ENCODE peak calls at places on chromosomes 3 and 15, in six cellular contexts. I is left ventricle myocardium inferior, F is neural progenitor cell, E is heart left ventricle, K is BJ, Y is tibial artery. N is an unnamed sample.

GRCh38 chr3:179943097-179943880 is 93.4 kb downstream of the PEX5L start:
- DNase-seq in I (no peak), F (peak; percentile 23), E (no peak), K (no peak), Y (no peak), N (no peak)

GRCh38 chr3:13452490-13453335 is 27.4 kb upstream of the HDAC11 start:
- DNase-seq in I (no peak), F (peak; percentile 67), E (no peak), K (no peak), Y (no peak), N (peak; percentile 64)

GRCh38 chr3:103195201-103195600 is 760.4 kb downstream of the ZPLD1 start:
- DNase-seq in I (no peak), F (no peak), E (no peak), K (no peak), Y (no peak), N (no peak)

GRCh38 chr15:87349181-87349580 is 907.4 kb downstream of the NTRK3 start:
- DNase-seq in I (no peak), F (no peak), E (no peak), K (no peak), Y (no peak), N (no peak)

GRCh38 chr3:173403376-173403775 is 5.8 kb downstream of the NLGN1 start:
- DNase-seq in I (no peak), F (no peak), E (no peak), K (no peak), Y (no peak), N (no peak)

GRCh38 chr15:67746450-67746849 is 78.9 kb upstream of the SKOR1 start:
- DNase-seq in I (no peak), F (no peak), E (no peak), K (no peak), Y (no peak), N (no peak)

GRCh38 chr15:59191855-59192237 is 14.8 kb upstream of the LDHAL6B start:
- DNase-seq in I (no peak), F (no peak), E (no peak), K (peak; percentile 89), Y (no peak), N (no peak)

GRCh38 chr3:158713094-158713499 is 19.2 kb downstream of the RARRES1 start:
- DNase-seq in I (peak; percentile 37), F (peak; percentile 29), E (no peak), K (no peak), Y (peak; percentile 78), N (no peak)

GRCh38 chr15:55277116-55277564 is 12.5 kb downstream of the RAB27A start:
- DNase-seq in I (no peak), F (no peak), E (no peak), K (no peak), Y (no peak), N (peak; percentile 93)

GRCh38 chr3:108014943-108015342 is 75.9 kb downstream of the CD47 start:
- DNase-seq in I (no peak), F (no peak), E (no peak), K (no peak), Y (no peak), N (no peak)

GRCh38 chr3:196694941-196695848 is 16.9 kb downstream of the CEP19 start:
- DNase-seq in I (no peak), F (no peak), E (no peak), K (no peak), Y (no peak), N (no peak)

GRCh38 chr3:142976621-142977398 is 13.3 kb upstream of the PAQR9 start:
- DNase-seq in I (peak; percentile 90), F (no peak), E (peak; percentile 87), K (peak; percentile 67), Y (peak; percentile 84), N (no peak)

GRCh38 chr3:191269289-191270085 is 59.7 kb upstream of the CCDC50 start:
- DNase-seq in I (no peak), F (no peak), E (no peak), K (no peak), Y (no peak), N (peak; percentile 44)

GRCh38 chr3:154852515-154852914 is 227.6 kb upstream of the MME start:
- DNase-seq in I (no peak), F (no peak), E (no peak), K (no peak), Y (no peak), N (no peak)

GRCh38 chr15:92643849-92644815 is 11.4 kb downstream of the FAM174B start:
- DNase-seq in I (no peak), F (peak; percentile 29), E (no peak), K (no peak), Y (no peak), N (peak; percentile 85)

GRCh38 chr3:23667536-23668429 is 138.0 kb upstream of the UBE2E1 start:
- DNase-seq in I (no peak), F (no peak), E (no peak), K (no peak), Y (no peak), N (peak; percentile 33)

GRCh38 chr3:132637590-132637989 is 22.0 kb downstream of the ACAD11 start:
- DNase-seq in I (no peak), F (no peak), E (no peak), K (no peak), Y (no peak), N (no peak)

GRCh38 chr3:99659032-99659431 is 20.6 kb downstream of the COL8A1 start:
- DNase-seq in I (no peak), F (no peak), E (no peak), K (peak; percentile 93), Y (peak; percentile 90), N (no peak)

GRCh38 chr3:126893651-126894050 is 89.3 kb upstream of the PLXNA1 start:
- DNase-seq in I (no peak), F (no peak), E (no peak), K (no peak), Y (peak; percentile 34), N (no peak)

GRCh38 chr3:53346514-53346913 is 829 bp downstream of the DCP1A start:
- DNase-seq in I (no peak), F (peak; percentile 50), E (no peak), K (no peak), Y (no peak), N (peak; percentile 9)

GRCh38 chr3:110933786-110934415 is 137.7 kb upstream of the NECTIN3 start:
- DNase-seq in I (no peak), F (no peak), E (no peak), K (peak; percentile 41), Y (no peak), N (no peak)

GRCh38 chr3:135992072-135992471 is 26.5 kb downstream of the PPP2R3A start:
- DNase-seq in I (no peak), F (no peak), E (no peak), K (peak; percentile 76), Y (no peak), N (no peak)

GRCh38 chr3:57982561-57983243 is 25.5 kb upstream of the FLNB start:
- DNase-seq in I (no peak), F (no peak), E (no peak), K (no peak), Y (no peak), N (no peak)
- H3K4me3 ChIP-seq in I (no peak overlapping the region), F (no peak overlapping the region), E (no peak overlapping the region), K (no peak overlapping the region), Y (no peak overlapping the region), N (no peak overlapping the region)

DNA sequence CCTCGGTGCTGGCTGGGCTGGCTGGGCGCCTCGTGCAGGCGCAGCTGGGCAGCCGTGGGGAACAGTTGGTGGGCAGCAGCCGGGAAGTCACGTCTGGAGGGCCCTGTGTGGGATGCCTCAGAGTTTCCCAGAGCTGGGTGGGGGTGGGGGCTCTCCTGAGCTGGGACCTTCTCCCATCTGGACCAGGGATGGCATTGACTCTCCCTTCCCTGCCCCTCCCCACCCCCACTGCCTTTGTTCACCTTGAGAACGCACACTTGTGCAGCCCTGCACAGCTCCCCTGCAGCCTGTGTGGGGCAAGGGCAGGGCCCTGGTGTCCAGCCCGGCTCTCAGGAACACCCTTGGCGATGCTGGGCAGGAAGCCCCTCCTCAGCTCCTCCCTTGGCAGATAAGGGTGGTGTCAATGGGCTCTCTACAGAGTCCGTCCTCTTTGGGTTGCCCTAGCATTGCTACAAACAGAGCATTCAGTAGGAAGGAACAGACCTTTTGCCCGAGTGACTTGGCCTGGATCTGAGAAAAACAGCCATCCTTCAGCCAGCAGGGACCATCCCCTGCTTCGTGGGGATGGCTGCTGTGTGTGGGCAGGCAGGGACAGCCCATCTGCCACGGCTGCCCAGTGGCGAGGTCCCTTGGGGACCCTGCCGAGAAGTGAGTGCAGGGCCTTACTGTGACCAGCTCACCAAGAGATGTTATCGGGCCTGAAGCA is 25.5 kb upstream of the KLF13 start:
- DNase-seq in I (no peak), F (no peak), E (no peak), K (no peak), Y (peak; percentile 50), N (no peak)
- TF ChIP-seq CTCF in I (no peak), F (no peak), E (no peak), K (no peak), Y (no peak), N (no peak)

GRCh38 chr3:89682556-89682955 is 575.1 kb downstream of the EPHA3 start:
- DNase-seq in I (no peak), F (no peak), E (no peak), K (no peak), Y (no peak), N (no peak)

DNA sequence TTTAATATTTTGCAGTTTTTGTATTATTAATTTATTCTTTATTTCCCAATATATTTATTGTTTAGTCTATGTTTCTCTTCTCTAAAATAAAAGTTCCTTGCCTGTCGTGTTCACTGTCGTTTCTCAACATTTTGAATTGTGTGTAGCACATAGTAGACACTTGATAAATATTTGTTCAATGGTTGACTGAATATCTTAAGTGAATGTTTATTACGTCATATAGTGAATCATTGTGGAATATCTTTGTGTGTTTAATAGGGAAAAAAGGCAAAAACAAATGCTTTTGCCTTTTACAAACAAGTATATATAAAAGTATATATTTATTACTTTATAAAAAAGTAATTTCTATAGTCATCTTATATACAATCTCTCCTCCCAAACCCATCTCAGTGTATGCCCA is 572.3 kb downstream of the EPHA3 start:
- DNase-seq in I (no peak), F (no peak), E (no peak), K (no peak), Y (no peak), N (no peak)
- H3K4me3 ChIP-seq in I (no peak overlapping the region), F (no peak overlapping the region), E (no peak overlapping the region), K (no peak overlapping the region), Y (no peak overlapping the region), N (no peak overlapping the region)

GRCh38 chr3:31531992-31532586 is 636 bp upstream of the STT3B start:
- DNase-seq in I (peak; percentile 99), F (peak; percentile 100), E (peak; percentile 100), K (peak; percentile 87), Y (peak; percentile 99), N (peak; percentile 100)

GRCh38 chr3:31531465-31531991 is 1.2 kb upstream of the STT3B start:
- DNase-seq in I (no peak), F (no peak), E (no peak), K (no peak), Y (no peak), N (peak; percentile 32)

GRCh38 chr3:31532587-31533168 is at the start of gene STT3B:
- DNase-seq in I (peak; percentile 86), F (no peak), E (peak; percentile 93), K (no peak), Y (peak; percentile 90), N (peak; percentile 93)

GRCh38 chr3:31534036-31534435 is 1.3 kb downstream of the STT3B start:
- DNase-seq in I (no peak), F (no peak), E (no peak), K (no peak), Y (no peak), N (peak; percentile 47)

GRCh38 chr3:31533169-31533870 is 595 bp downstream of the STT3B start:
- DNase-seq in I (peak; percentile 52), F (peak; percentile 71), E (peak; percentile 77), K (no peak), Y (peak; percentile 82), N (peak; percentile 67)
- TF ChIP-seq CTCF in I (no peak), F (peak; percentile 49), E (peak; percentile 26), K (peak; percentile 24), Y (no peak), N (peak; percentile 2)

N was measured in GM12865.